ENCODE peak calls at places on chromosomes 7 and 10, in eight cellular contexts. I is lung; P is activated CD4-positive, alpha-beta T cell treated with anti-CD3 and anti-CD28 coated beads, Interleukin-2, amount 50 U/mL, for 48 hours; W is BJ; J is Right ventricle myocardium superior; X is astrocyte of the hippocampus; N is iris pigment epithelial cell; Q is stimulated activated CD8-positive, alpha-beta memory T cell treated with anti-CD3 and anti-CD28 coated beads, Interleukin-7, amount 100 ng/mL, for 1 hour. Z is an unnamed sample.

GRCh38 chr7:21076054-21076453 is 289.4 kb upstream of the SP8 start:
- DNase-seq in I (no peak), P (no peak), W (no peak), J (no peak), X (no peak), N (no peak), Q (no peak), Z (no peak)

GRCh38 chr7:80908360-80908797 is 10.5 kb downstream of the SEMA3C start:
- DNase-seq in I (no peak), P (no peak), W (no peak), J (no peak), X (no peak), N (no peak), Q (no peak), Z (no peak)

GRCh38 chr10:63415635-63416244 is 50.0 kb downstream of the JMJD1C start:
- DNase-seq in I (no peak), P (no peak), W (no peak), J (no peak), X (no peak), N (no peak), Q (no peak), Z (no peak)

GRCh38 chr10:102665904-102666509 is 21.7 kb downstream of the TRIM8 start:
- DNase-seq in I (no peak), P (no peak), W (no peak), J (no peak), X (no peak), N (no peak), Q (no peak), Z (no peak)

GRCh38 chr7:66696774-66697191 is 43.8 kb upstream of the RABGEF1 start:
- DNase-seq in I (no peak), P (no peak), W (no peak), J (no peak), X (peak), N (no peak), Q (no peak), Z (no peak)

GRCh38 chr7:4958477-4959301 is at the start of gene MMD2:
- DNase-seq in I (no peak), P (no peak), W (no peak), J (no peak), X (peak), N (no peak), Q (no peak), Z (no peak)

GRCh38 chr10:106618611-106619010 is 545.9 kb downstream of the SORCS1 start:
- DNase-seq in I (no peak), P (no peak), W (no peak), J (no peak), X (no peak), N (no peak), Q (no peak), Z (no peak)

GRCh38 chr7:21261627-21262564 is 166.0 kb upstream of the SP4 start:
- DNase-seq in I (no peak), P (peak), W (no peak), J (no peak), X (peak), N (peak), Q (no peak), Z (peak)

GRCh38 chr7:140003913-140004382 is 58.8 kb downstream of the PARP12 start:
- DNase-seq in I (no peak), P (peak), W (no peak), J (no peak), X (peak), N (peak), Q (no peak), Z (peak)

GRCh38 chr10:102120987-102121738 is 995 bp upstream of the LDB1 start:
- DNase-seq in I (peak), P (peak), W (no peak), J (peak), X (peak), N (peak), Q (no peak), Z (peak)

GRCh38 chr7:34451183-34451582 is 206.8 kb upstream of the NPSR1 start:
- DNase-seq in I (no peak), P (no peak), W (no peak), J (no peak), X (no peak), N (no peak), Q (no peak), Z (no peak)

GRCh38 chr7:1749864-1750466 is 79.9 kb downstream of the ELFN1 start:
- DNase-seq in I (no peak), P (no peak), W (no peak), J (peak), X (peak), N (no peak), Q (no peak), Z (no peak)

GRCh38 chr7:138125598-138126111 is 49.4 kb downstream of the AKR1D1 start:
- DNase-seq in I (no peak), P (no peak), W (no peak), J (no peak), X (peak), N (peak), Q (no peak), Z (peak)

GRCh38 chr7:36723951-36724664 is at the start of gene AOAH:
- DNase-seq in I (peak), P (peak), W (no peak), J (peak), X (peak), N (no peak), Q (peak), Z (no peak)

Z was measured in astrocyte of the spinal cord.